ENCODE peak calls at places on chromosomes 4 and X, in ten cellular contexts. A, B, D, M, O, R, K, Y, H and F are unnamed samples. For H3K36me3, the result is how much of the 10 kb centered on the place peaks cover.

GRCh38 chr4:165838575-165838974 is 34.5 kb upstream of the TLL1 start:
- DNase-seq in A (no peak), B (no peak), D (no peak), M (no peak), O (no peak), R (no peak), K (no peak), Y (no peak), H (no peak), F (no peak)

GRCh38 chrX:71082253-71082652 is 13.4 kb upstream of the FOXO4 start:
- DNase-seq in A (no peak), B (no peak), D (no peak), M (no peak), O (no peak), R (no peak), K (no peak), Y (no peak), H (no peak), F (no peak)

GRCh38 chr4:8540586-8540985 is 39.6 kb upstream of the GPR78 start:
- DNase-seq in A (peak), B (no peak), D (no peak), M (no peak), O (no peak), R (no peak), K (no peak), Y (no peak), H (peak), F (no peak)

GRCh38 chr4:48930654-48931053 is 24.1 kb upstream of the OCIAD2 start:
- DNase-seq in A (no peak), B (no peak), D (no peak), M (no peak), O (peak), R (peak), K (no peak), Y (no peak), H (no peak), F (no peak)

GRCh38 chr4:17817027-17817426 is 6.2 kb downstream of the NCAPG start:
- DNase-seq in A (no peak), B (peak), D (peak), M (no peak), O (peak), R (no peak), K (peak), Y (no peak), H (no peak), F (peak)

GRCh38 chrX:110448459-110448858 is 89.8 kb downstream of the RTL9 start:
- DNase-seq in A (no peak), B (no peak), D (no peak), M (no peak), O (no peak), R (peak), K (no peak), Y (no peak), H (no peak), F (no peak)

GRCh38 chrX:53435997-53436396 is 1.8 kb upstream of the HSD17B10 start:
- DNase-seq in A (peak), B (peak), D (peak), M (peak), O (peak), R (peak), K (peak), Y (peak), H (peak), F (peak)

GRCh38 chr4:17534705-17535104 is 19.7 kb downstream of the CLRN2 start:
- DNase-seq in A (no peak), B (no peak), D (no peak), M (no peak), O (no peak), R (no peak), K (no peak), Y (no peak), H (no peak), F (no peak)

GRCh38 chr4:165711436-165711835 is 161.6 kb upstream of the TLL1 start:
- DNase-seq in A (no peak), B (no peak), D (no peak), M (no peak), O (no peak), R (no peak), K (no peak), Y (no peak), H (no peak), F (no peak)

GRCh38 chr4:77783881-77784280 is 35.3 kb downstream of the CNOT6L start:
- DNase-seq in A (no peak), B (no peak), D (no peak), M (no peak), O (no peak), R (no peak), K (no peak), Y (no peak), H (no peak), F (no peak)

GRCh38 chr4:175435437-175435836 is 376.6 kb downstream of the GPM6A start:
- DNase-seq in A (no peak), B (no peak), D (peak), M (peak), O (peak), R (no peak), K (no peak), Y (no peak), H (no peak), F (peak)

GRCh38 chrX:17376381-17377046 is 1.5 kb downstream of the NHS start:
- DNase-seq in A (peak), B (no peak), D (no peak), M (no peak), O (peak), R (peak), K (peak), Y (no peak), H (no peak), F (peak)

GRCh38 chr4:101104264-101105052 is 242.9 kb downstream of the PPP3CA start:
- DNase-seq in A (no peak), B (no peak), D (no peak), M (no peak), O (no peak), R (no peak), K (no peak), Y (no peak), H (no peak), F (no peak)

GRCh38 chr4:55921093-55921492 is 27.7 kb upstream of the CEP135 start:
- DNase-seq in A (no peak), B (no peak), D (no peak), M (no peak), O (no peak), R (no peak), K (no peak), Y (no peak), H (no peak), F (no peak)

GRCh38 chr4:131091896-131092295 is 1995.9 kb downstream of the C4orf33 start:
- DNase-seq in A (no peak), B (no peak), D (peak), M (no peak), O (peak), R (no peak), K (peak), Y (no peak), H (no peak), F (peak)

GRCh38 chr4:137861682-137862081 is 329.4 kb upstream of the PCDH18 start:
- DNase-seq in A (no peak), B (no peak), D (peak), M (no peak), O (peak), R (no peak), K (no peak), Y (no peak), H (no peak), F (peak)

GRCh38 chrX:12890467-12890866 is 16.0 kb upstream of the TLR8 start:
- DNase-seq in A (no peak), B (no peak), D (peak), M (no peak), O (no peak), R (no peak), K (no peak), Y (no peak), H (no peak), F (no peak)

GRCh38 chrX:17931855-17932254 is 70.8 kb upstream of the RAI2 start:
- DNase-seq in A (no peak), B (no peak), D (no peak), M (no peak), O (no peak), R (peak), K (no peak), Y (no peak), H (no peak), F (no peak)

GRCh38 chr4:132958457-132959263 is 190.4 kb upstream of the PCDH10 start:
- DNase-seq in A (no peak), B (no peak), D (no peak), M (no peak), O (no peak), R (peak), K (no peak), Y (no peak), H (no peak), F (no peak)

GRCh38 chr4:167578906-167579305 is 344.6 kb upstream of the SPOCK3 start:
- DNase-seq in A (no peak), B (no peak), D (peak), M (no peak), O (peak), R (no peak), K (no peak), Y (no peak), H (no peak), F (peak)

GRCh38 chr4:182648766-182649165 is 268.4 kb downstream of the DCTD start:
- DNase-seq in A (no peak), B (no peak), D (no peak), M (no peak), O (no peak), R (no peak), K (no peak), Y (no peak), H (no peak), F (no peak)

GRCh38 chr4:30719363-30720020 is 677 bp upstream of the PCDH7 start:
- DNase-seq in A (no peak), B (peak), D (no peak), M (no peak), O (peak), R (peak), K (peak), Y (peak), H (no peak), F (peak)

GRCh38 chr4:175422331-175422730 is 389.7 kb downstream of the GPM6A start:
- DNase-seq in A (no peak), B (peak), D (no peak), M (no peak), O (no peak), R (no peak), K (no peak), Y (no peak), H (no peak), F (no peak)

GRCh38 chrX:130336531-130336930 is 3.2 kb upstream of the SLC25A14 start:
- DNase-seq in A (no peak), B (no peak), D (no peak), M (no peak), O (no peak), R (no peak), K (no peak), Y (no peak), H (no peak), F (no peak)

GRCh38 chr4:104262678-104263077 is 232.0 kb downstream of the CXXC4 start:
- DNase-seq in A (no peak), B (no peak), D (no peak), M (no peak), O (no peak), R (no peak), K (no peak), Y (no peak), H (no peak), F (no peak)

GRCh38 chr4:1578968-1579833 is 104.9 kb downstream of the FAM53A start:
- DNase-seq in A (peak), B (peak), D (peak), M (peak), O (peak), R (peak), K (no peak), Y (peak), H (peak), F (peak)

GRCh38 chr4:151454513-151454912 is 45.5 kb downstream of the FHIP1A start:
- DNase-seq in A (no peak), B (no peak), D (no peak), M (no peak), O (no peak), R (no peak), K (no peak), Y (no peak), H (no peak), F (no peak)

GRCh38 chrX:149871940-149872339 is 9.0 kb upstream of the MAGEA8 start:
- DNase-seq in A (no peak), B (peak), D (peak), M (peak), O (peak), R (peak), K (peak), Y (peak), H (no peak), F (peak)

GRCh38 chrX:37580080-37580479 is 8.6 kb downstream of the LANCL3 start:
- DNase-seq in A (no peak), B (no peak), D (no peak), M (no peak), O (no peak), R (no peak), K (no peak), Y (no peak), H (no peak), F (no peak)

GRCh38 chr4:48944659-48945290 is 38.2 kb upstream of the OCIAD2 start:
- DNase-seq in A (no peak), B (no peak), D (peak), M (peak), O (peak), R (peak), K (no peak), Y (peak), H (no peak), F (peak)

GRCh38 chr4:26522478-26522877 is 32.2 kb upstream of the CCKAR start:
- DNase-seq in A (no peak), B (no peak), D (no peak), M (no peak), O (no peak), R (no peak), K (peak), Y (no peak), H (no peak), F (no peak)

GRCh38 chr4:26321326-26322276 is 787 bp downstream of the RBPJ start:
- DNase-seq in A (peak), B (no peak), D (peak), M (no peak), O (peak), R (peak), K (no peak), Y (no peak), H (peak), F (peak)

GRCh38 chr4:85747871-85748491 is 273.0 kb downstream of the ARHGAP24 start:
- DNase-seq in A (no peak), B (peak), D (peak), M (peak), O (peak), R (peak), K (peak), Y (no peak), H (no peak), F (peak)

GRCh38 chrX:82648062-82648461 is 860.0 kb upstream of the POU3F4 start:
- DNase-seq in A (no peak), B (no peak), D (no peak), M (no peak), O (no peak), R (no peak), K (no peak), Y (no peak), H (no peak), F (no peak)

GRCh38 chr4:62670509-62670908 is 1470.4 kb downstream of the ADGRL3 start:
- DNase-seq in A (no peak), B (no peak), D (no peak), M (no peak), O (no peak), R (no peak), K (no peak), Y (no peak), H (no peak), F (no peak)

GRCh38 chr4:113646456-113646809 is 115.1 kb downstream of the CAMK2D start:
- DNase-seq in A (no peak), B (no peak), D (no peak), M (no peak), O (peak), R (peak), K (peak), Y (no peak), H (no peak), F (peak)

GRCh38 chrX:76366972-76367371 is 60.5 kb upstream of the MAGEE1 start:
- DNase-seq in A (no peak), B (no peak), D (no peak), M (no peak), O (no peak), R (no peak), K (no peak), Y (no peak), H (no peak), F (no peak)

GRCh38 chr4:38097818-38098217 is 137.6 kb downstream of the PTTG2 start:
- DNase-seq in A (no peak), B (no peak), D (no peak), M (no peak), O (no peak), R (no peak), K (no peak), Y (no peak), H (no peak), F (no peak)
- H3K36me3 ChIP-seq in A (under half), B (under half), D (half or more), M (under half), O (under half), R (under half), K (under half), Y (under half), H (under half), F (under half)

DNA sequence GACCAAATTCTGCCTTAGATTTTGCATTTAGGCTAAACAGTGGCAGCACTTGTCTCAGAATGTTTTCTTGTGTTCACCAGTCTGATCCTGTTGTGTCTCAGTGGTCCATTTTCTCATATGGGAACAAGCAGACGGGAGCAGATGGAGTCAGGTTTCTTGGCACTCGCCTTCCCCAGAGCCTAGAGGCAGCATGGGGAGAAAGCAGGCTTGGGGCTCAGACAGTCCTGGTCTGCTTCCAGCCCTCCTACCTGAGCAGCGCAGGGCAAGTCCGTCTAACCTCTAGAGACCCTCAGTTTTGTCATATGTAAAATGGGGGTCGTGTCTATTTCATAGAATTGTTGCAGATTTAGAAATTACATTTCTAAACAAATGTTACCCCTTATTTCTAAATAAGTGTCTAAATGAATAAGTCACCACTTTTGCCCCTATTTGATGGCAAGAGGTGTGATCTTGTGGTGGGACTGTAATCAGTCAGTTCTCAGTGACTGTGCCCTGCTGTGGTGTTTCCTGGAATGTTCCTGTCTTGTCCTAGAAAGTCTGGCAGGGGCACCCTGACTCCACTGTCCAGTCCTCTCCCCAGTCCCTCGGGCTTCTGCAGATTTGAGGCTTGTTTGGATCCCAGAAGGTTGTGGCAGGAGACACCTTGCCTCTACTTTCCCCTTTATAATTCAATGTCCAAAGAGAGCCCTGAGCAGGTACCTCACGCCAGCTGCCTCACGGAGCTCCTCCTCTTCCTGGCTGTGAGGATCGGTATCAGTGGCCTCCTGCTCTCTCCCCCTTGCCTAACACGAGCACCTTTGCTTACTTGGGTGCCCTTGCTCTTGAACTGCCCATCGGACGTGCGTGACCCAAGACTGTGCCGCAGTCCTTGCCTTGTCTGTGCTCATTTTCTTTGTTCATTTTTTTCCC is 28.1 kb upstream of the MSANTD1 start:
- DNase-seq in A (no peak), B (no peak), D (no peak), M (no peak), O (no peak), R (no peak), K (no peak), Y (no peak), H (no peak), F (no peak)
- H3K36me3 ChIP-seq in A (half or more), B (half or more), D (half or more), M (under half), O (under half), R (half or more), K (under half), Y (half or more), H (half or more), F (under half)

GRCh38 chr4:125702406-125702805 is 387.7 kb downstream of the FAT4 start:
- DNase-seq in A (no peak), B (peak), D (no peak), M (no peak), O (no peak), R (no peak), K (no peak), Y (no peak), H (no peak), F (no peak)
- H3K36me3 ChIP-seq in A (under half), B (under half), D (under half), M (under half), O (under half), R (under half), K (under half), Y (under half), H (under half), F (under half)

DNA sequence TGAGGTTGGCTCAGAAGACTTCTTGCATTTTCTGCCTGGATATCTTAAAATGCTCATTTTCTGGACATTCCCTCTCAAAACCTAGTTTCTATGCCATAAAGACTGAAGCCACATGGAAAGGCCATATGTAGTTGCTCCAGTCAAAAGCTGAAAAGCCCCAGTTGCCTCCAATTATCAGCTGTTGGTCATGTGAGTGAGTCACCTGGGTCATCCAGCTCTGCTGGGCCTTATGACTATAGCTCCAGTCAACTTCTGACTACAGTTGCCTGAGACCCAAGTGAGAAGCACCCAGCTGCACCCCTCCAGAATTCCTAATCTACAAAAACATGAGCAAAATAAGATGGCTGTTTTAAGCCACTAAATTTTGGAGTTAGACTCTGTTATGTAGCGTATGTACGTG is 41.9 kb downstream of the HELQ start:
- DNase-seq in A (no peak), B (no peak), D (no peak), M (no peak), O (no peak), R (no peak), K (no peak), Y (no peak), H (no peak), F (no peak)
- H3K36me3 ChIP-seq in A (under half), B (under half), D (half or more), M (under half), O (under half), R (under half), K (under half), Y (under half), H (half or more), F (under half)

GRCh38 chr4:177356921-177357320 is 47.2 kb downstream of the NEIL3 start:
- DNase-seq in A (no peak), B (no peak), D (no peak), M (no peak), O (no peak), R (no peak), K (no peak), Y (no peak), H (no peak), F (no peak)

GRCh38 chr4:177351611-177352010 is 41.9 kb downstream of the NEIL3 start:
- DNase-seq in A (no peak), B (no peak), D (no peak), M (no peak), O (no peak), R (no peak), K (no peak), Y (no peak), H (no peak), F (no peak)

DNA sequence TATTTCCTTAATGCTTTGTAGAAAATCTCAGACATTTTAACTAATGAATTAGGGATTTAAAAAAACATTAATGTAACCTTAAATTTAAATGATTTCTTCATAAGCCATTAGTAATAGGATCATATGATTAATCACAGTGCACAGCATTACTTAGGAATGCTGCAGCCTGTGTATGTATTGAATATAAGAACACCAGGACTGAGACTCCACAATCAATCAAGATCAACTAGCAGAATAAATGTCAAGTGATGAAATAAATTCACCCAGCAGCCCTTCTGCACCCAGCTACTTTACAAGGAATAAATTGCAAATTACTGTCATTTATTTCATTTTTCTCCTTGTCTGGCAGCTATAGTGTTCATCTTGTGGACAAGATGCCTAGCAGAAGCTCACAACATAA is 46.5 kb downstream of the NEIL3 start:
- DNase-seq in A (no peak), B (no peak), D (no peak), M (no peak), O (no peak), R (no peak), K (no peak), Y (no peak), H (no peak), F (no peak)
- H3K36me3 ChIP-seq in A (under half), B (under half), D (half or more), M (under half), O (under half), R (under half), K (under half), Y (under half), H (under half), F (under half)